ENCODE peak calls at places on chromosomes 3 and 15, in five cellular contexts. F, X, Q, D and C are unnamed samples.

GRCh38 chr15:79644091-79644490 is 212.0 kb downstream of the MINAR1 start:
- DNase-seq in F (peak; percentile 80), X (no peak), Q (no peak), D (peak; percentile 48), C (no peak)

GRCh38 chr3:12284591-12284990 is 4.3 kb upstream of the PPARG start:
- DNase-seq in F (no peak), X (no peak), Q (no peak), D (no peak), C (no peak)

GRCh38 chr3:14876942-14877341 is 58.2 kb downstream of the FGD5 start:
- DNase-seq in F (no peak), X (peak; percentile 26), Q (peak; percentile 66), D (no peak), C (no peak)

GRCh38 chr3:128168830-128169229 is 15.5 kb downstream of the EEFSEC start:
- DNase-seq in F (no peak), X (no peak), Q (no peak), D (no peak), C (no peak)

GRCh38 chr15:75198560-75199346 is 2.9 kb upstream of the C15orf39 start:
- DNase-seq in F (peak; percentile 35), X (no peak), Q (no peak), D (no peak), C (peak; percentile 94)

GRCh38 chr3:70064194-70064787 is 64.8 kb downstream of the SAMMSON start:
- DNase-seq in F (peak; percentile 64), X (peak; percentile 20), Q (peak; percentile 10), D (no peak), C (no peak)

GRCh38 chr15:92907880-92908279 is 7.8 kb downstream of the CHD2 start:
- DNase-seq in F (peak; percentile 90), X (no peak), Q (no peak), D (no peak), C (no peak)

GRCh38 chr15:40029979-40030893 is 8.7 kb downstream of the SRP14 start:
- DNase-seq in F (peak; percentile 40), X (peak; percentile 43), Q (no peak), D (no peak), C (no peak)

GRCh38 chr15:92324036-92324963 is 69.4 kb upstream of the ST8SIA2 start:
- DNase-seq in F (no peak), X (no peak), Q (no peak), D (no peak), C (no peak)

GRCh38 chr3:38643592-38643991 is 5.9 kb downstream of the SCN5A start:
- DNase-seq in F (no peak), X (no peak), Q (no peak), D (no peak), C (no peak)

GRCh38 chr15:99439524-99439835 is 126.3 kb upstream of the MEF2A start:
- DNase-seq in F (no peak), X (peak; percentile 2), Q (peak; percentile 5), D (no peak), C (no peak)

GRCh38 chr3:4413467-4413866 is 53.6 kb downstream of the SUMF1 start:
- DNase-seq in F (peak; percentile 59), X (no peak), Q (no peak), D (no peak), C (no peak)

GRCh38 chr15:99226802-99227201 is 22.6 kb downstream of the TTC23 start:
- DNase-seq in F (no peak), X (no peak), Q (no peak), D (no peak), C (no peak)

GRCh38 chr3:168250415-168250861 is 154.7 kb upstream of the GOLIM4 start:
- DNase-seq in F (peak; percentile 6), X (no peak), Q (no peak), D (no peak), C (peak; percentile 48)

GRCh38 chr3:168249048-168249538 is 153.4 kb upstream of the GOLIM4 start:
- DNase-seq in F (no peak), X (no peak), Q (no peak), D (no peak), C (no peak)

GRCh38 chr3:168249539-168250414 is 154.1 kb upstream of the GOLIM4 start:
- DNase-seq in F (peak; percentile 75), X (peak; percentile 60), Q (peak; percentile 50), D (peak; percentile 15), C (peak; percentile 40)

GRCh38 chr3:168251371-168251770 is 155.6 kb upstream of the GOLIM4 start:
- DNase-seq in F (no peak), X (no peak), Q (no peak), D (no peak), C (peak; percentile 68)

DNA sequence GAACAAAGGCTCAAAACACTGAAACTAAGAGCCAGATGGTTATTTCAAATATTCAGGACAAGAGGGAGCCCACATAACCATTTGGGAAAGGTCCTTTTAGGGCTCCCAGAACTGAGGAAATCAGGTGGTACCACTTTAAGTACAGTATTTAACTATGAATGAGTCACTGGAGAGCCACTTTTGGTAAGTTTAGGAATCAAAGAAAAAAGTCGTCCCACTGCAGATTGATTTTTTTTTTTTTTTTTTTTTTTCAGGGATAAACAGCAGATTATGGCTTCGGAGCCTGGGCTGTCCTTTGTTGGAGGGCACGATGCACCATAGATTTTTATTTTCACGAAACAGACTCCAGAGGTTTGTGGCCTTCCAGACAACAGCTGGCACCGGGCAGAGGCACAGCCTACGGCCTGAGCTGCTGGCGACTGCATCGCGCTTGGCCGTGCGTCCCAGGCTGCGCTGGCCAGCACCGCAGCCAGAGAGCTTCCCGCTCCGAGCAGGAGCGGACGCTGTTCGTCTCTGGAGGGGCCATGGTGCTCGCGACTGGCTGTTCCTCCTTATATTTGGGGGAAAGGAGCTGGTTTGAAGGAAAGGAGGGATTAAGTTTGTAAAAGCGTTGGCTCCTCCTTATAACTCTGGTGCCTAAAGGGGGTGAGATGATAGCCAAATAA is 152.8 kb upstream of the GOLIM4 start:
- DNase-seq in F (peak; percentile 47), X (peak; percentile 12), Q (peak; percentile 6), D (no peak), C (no peak)
- H3K4me3 ChIP-seq in F (peak overlapping the region; percentile 56), X (no peak overlapping the region), Q (peak overlapping the region; percentile 61), D (peak overlapping the region; percentile 42), C (peak overlapping the region; percentile 89)

GRCh38 chr3:107441617-107442016 is 64.4 kb downstream of the CCDC54 start:
- DNase-seq in F (peak; percentile 50), X (no peak), Q (no peak), D (no peak), C (no peak)

GRCh38 chr3:107452436-107452835 is 70.3 kb upstream of the BBX start:
- DNase-seq in F (peak; percentile 76), X (no peak), Q (no peak), D (no peak), C (no peak)

GRCh38 chr3:107450254-107450653 is 72.5 kb upstream of the BBX start:
- DNase-seq in F (peak; percentile 60), X (no peak), Q (no peak), D (no peak), C (no peak)

GRCh38 chr3:107443461-107443860 is 66.2 kb downstream of the CCDC54 start:
- DNase-seq in F (no peak), X (no peak), Q (no peak), D (no peak), C (no peak)

GRCh38 chr3:107446706-107447105 is 69.5 kb downstream of the CCDC54 start:
- DNase-seq in F (no peak), X (no peak), Q (no peak), D (no peak), C (no peak)
- TF ChIP-seq CTCF in F (no peak), X (no peak), Q (no peak), D (no peak), C (no peak)

GRCh38 chr3:66499881-66500574 is 794 bp downstream of the LRIG1 start:
- DNase-seq in F (peak; percentile 20), X (peak; percentile 44), Q (peak; percentile 37), D (no peak), C (no peak)

GRCh38 chr3:66497288-66497972 is 3.4 kb downstream of the LRIG1 start:
- DNase-seq in F (no peak), X (no peak), Q (no peak), D (no peak), C (no peak)

GRCh38 chr3:66498718-66499611 is 1.9 kb downstream of the LRIG1 start:
- DNase-seq in F (peak; percentile 15), X (no peak), Q (peak; percentile 51), D (no peak), C (no peak)

GRCh38 chr3:66496731-66497130 is 4.1 kb downstream of the LRIG1 start:
- DNase-seq in F (no peak), X (no peak), Q (no peak), D (no peak), C (no peak)

GRCh38 chr3:66497982-66498671 is 2.7 kb downstream of the LRIG1 start:
- DNase-seq in F (no peak), X (no peak), Q (no peak), D (no peak), C (no peak)
- H3K4me3 ChIP-seq in F (no peak overlapping the region), X (peak overlapping the region; percentile 81), Q (peak overlapping the region; percentile 88), D (peak overlapping the region; percentile 78), C (no peak overlapping the region)

GRCh38 chr15:24832282-24832681 is 122.5 kb upstream of the SNRPN start:
- DNase-seq in F (no peak), X (no peak), Q (no peak), D (no peak), C (no peak)

GRCh38 chr15:24835301-24835700 is 119.5 kb upstream of the SNRPN start:
- DNase-seq in F (no peak), X (no peak), Q (no peak), D (no peak), C (no peak)
- TF ChIP-seq CTCF in F (no peak), X (no peak), Q (no peak), D (no peak), C (no peak)

DNA sequence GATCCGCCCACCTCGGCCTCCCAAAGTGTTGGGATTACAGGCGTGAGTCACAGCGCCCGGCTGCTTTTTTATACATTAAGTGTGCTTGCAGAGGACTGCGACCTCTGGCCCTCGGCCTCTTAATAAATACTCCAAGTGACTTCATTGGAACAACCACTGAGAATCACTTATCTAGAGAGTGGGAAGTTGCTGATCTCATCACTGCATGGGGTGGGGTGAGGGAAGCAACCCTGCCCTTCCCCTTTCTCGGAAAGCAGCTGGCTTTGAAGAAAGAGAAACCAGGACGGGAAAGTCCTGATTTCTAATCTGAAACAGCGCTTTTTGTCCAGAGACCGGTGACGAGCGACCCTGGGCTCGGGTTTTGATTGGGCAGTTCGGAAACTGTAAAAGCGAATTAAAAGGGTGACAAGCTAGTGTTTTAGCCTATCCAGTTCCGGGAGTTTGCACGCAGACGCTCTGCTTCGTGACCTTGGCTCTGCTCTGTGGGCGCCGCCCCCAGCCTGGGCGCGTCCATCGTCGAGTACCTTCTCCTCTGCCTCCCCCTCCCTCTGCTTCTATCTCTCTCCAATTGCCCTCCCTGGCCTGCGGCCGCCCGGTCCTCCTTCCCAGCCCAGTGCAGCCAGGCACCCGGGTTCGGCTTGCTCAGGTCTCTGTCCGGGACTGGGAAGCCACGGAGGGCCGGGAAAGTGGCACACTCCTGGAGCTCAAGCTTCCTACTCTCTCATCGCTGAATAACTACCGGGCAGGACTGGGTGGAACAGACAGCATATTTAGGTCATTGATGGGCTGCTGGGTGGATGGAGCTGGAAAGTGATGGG is 7.5 kb upstream of the TRIM69 start:
- DNase-seq in F (peak; percentile 99), X (peak; percentile 95), Q (peak; percentile 96), D (peak; percentile 98), C (peak; percentile 99)
- H3K4me3 ChIP-seq in F (peak overlapping the region; percentile 93), X (peak overlapping the region; percentile 38), Q (peak overlapping the region; percentile 92), D (peak overlapping the region; percentile 82), C (peak overlapping the region; percentile 91)